ENCODE peak calls at places on chromosomes 5 and 9, in four cellular contexts. B, M, A and C are unnamed samples.

GRCh38 chr5:17966636-17967402 is 332.6 kb downstream of the TAF11L14 start:
- DNase-seq in B (no peak), M (no peak), A (no peak), C (no peak)

GRCh38 chr9:6034954-6035353 is 19.5 kb upstream of the RANBP6 start:
- DNase-seq in B (no peak), M (no peak), A (no peak), C (no peak)

GRCh38 chr5:67002832-67003231 is 193.8 kb downstream of the CD180 start:
- DNase-seq in B (no peak), M (no peak), A (no peak), C (no peak)

GRCh38 chr9:27572036-27572435 is 1.2 kb downstream of the C9orf72 start:
- DNase-seq in B (no peak), M (no peak), A (no peak), C (no peak)

GRCh38 chr9:6142816-6143454 is 72.7 kb upstream of the IL33 start:
- DNase-seq in B (no peak), M (no peak), A (no peak), C (no peak)

GRCh38 chr9:5714501-5715401 is 85.8 kb downstream of the RIC1 start:
- DNase-seq in B (peak), M (no peak), A (no peak), C (peak)

GRCh38 chr5:168477060-168477459 is 9.2 kb upstream of the RARS1 start:
- DNase-seq in B (no peak), M (no peak), A (no peak), C (peak)

GRCh38 chr5:33565304-33565703 is 124.5 kb downstream of the TARS1 start:
- DNase-seq in B (no peak), M (no peak), A (no peak), C (no peak)

GRCh38 chr9:78574354-78575036 is 277.6 kb downstream of the PSAT1 start:
- DNase-seq in B (no peak), M (no peak), A (no peak), C (no peak)

GRCh38 chr5:73419414-73420390 is 28.9 kb downstream of the FOXD1 start:
- DNase-seq in B (no peak), M (no peak), A (no peak), C (peak)

GRCh38 chr9:86262436-86262835 is 3.0 kb upstream of the C9orf153 start:
- DNase-seq in B (no peak), M (no peak), A (no peak), C (no peak)

GRCh38 chr5:116507941-116508655 is 66.5 kb downstream of the SEMA6A start:
- DNase-seq in B (no peak), M (no peak), A (no peak), C (no peak)

GRCh38 chr5:9712506-9713285 is 82.5 kb upstream of the TAS2R1 start:
- DNase-seq in B (no peak), M (no peak), A (no peak), C (peak)

GRCh38 chr9:68501159-68501506 is 39.5 kb downstream of the TMEM252 start:
- DNase-seq in B (no peak), M (no peak), A (no peak), C (no peak)

GRCh38 chr5:135493406-135494180 is 41.4 kb upstream of the TIFAB start:
- DNase-seq in B (peak), M (no peak), A (no peak), C (peak)

GRCh38 chr9:96031366-96031824 is 155.9 kb downstream of the ERCC6L2 start:
- DNase-seq in B (no peak), M (peak), A (no peak), C (no peak)

GRCh38 chr5:3736926-3737325 is 141.3 kb downstream of the IRX1 start:
- DNase-seq in B (no peak), M (no peak), A (no peak), C (no peak)

GRCh38 chr5:132023258-132024116 is 12.0 kb upstream of the ACSL6 start:
- DNase-seq in B (no peak), M (no peak), A (no peak), C (no peak)

GRCh38 chr5:142356318-142356715 is 31.5 kb upstream of the SPRY4 start:
- DNase-seq in B (no peak), M (no peak), A (no peak), C (no peak)

GRCh38 chr5:115816226-115817042 is at the start of gene CDO1:
- DNase-seq in B (no peak), M (no peak), A (peak), C (peak)

GRCh38 chr5:146967646-146968045 is 89.1 kb upstream of the PPP2R2B start:
- DNase-seq in B (no peak), M (no peak), A (no peak), C (no peak)

GRCh38 chr5:8676731-8677130 is 807.8 kb downstream of the MTRR start:
- DNase-seq in B (no peak), M (no peak), A (no peak), C (no peak)

GRCh38 chr9:127783111-127783621 is 2.7 kb upstream of the CDK9 start:
- DNase-seq in B (no peak), M (peak), A (peak), C (no peak)

GRCh38 chr9:36858805-36859375 is 175.2 kb downstream of the PAX5 start:
- DNase-seq in B (no peak), M (no peak), A (no peak), C (no peak)

GRCh38 chr5:52746539-52746938 is 41.2 kb upstream of the ITGA1 start:
- DNase-seq in B (no peak), M (no peak), A (no peak), C (peak)

GRCh38 chr5:132411382-132411925 is 41.9 kb downstream of the SLC22A5 start:
- DNase-seq in B (no peak), M (peak), A (peak), C (no peak)

GRCh38 chr5:67971223-67971830 is 244.2 kb upstream of the PIK3R1 start:
- DNase-seq in B (no peak), M (no peak), A (no peak), C (no peak)

GRCh38 chr9:123382659-123383511 is 26.9 kb downstream of the CRB2 start:
- DNase-seq in B (no peak), M (no peak), A (no peak), C (no peak)

GRCh38 chr9:35193762-35194161 is 32.0 kb downstream of the UNC13B start:
- DNase-seq in B (no peak), M (no peak), A (no peak), C (no peak)

GRCh38 chr9:92369075-92369474 is 35.3 kb downstream of the OGN start:
- DNase-seq in B (no peak), M (no peak), A (no peak), C (no peak)

GRCh38 chr5:153965102-153965645 is 73.5 kb downstream of the FAM114A2 start:
- DNase-seq in B (peak), M (peak), A (peak), C (peak)

GRCh38 chr5:139392678-139393496 is 2.0 kb downstream of the PROB1 start:
- DNase-seq in B (peak), M (peak), A (peak), C (peak)

GRCh38 chr9:130994546-130995398 is 14.2 kb upstream of the LAMC3 start:
- DNase-seq in B (no peak), M (no peak), A (no peak), C (no peak)

GRCh38 chr5:175257847-175258194 is 186.2 kb downstream of the DRD1 start:
- DNase-seq in B (no peak), M (no peak), A (no peak), C (no peak)

DNA sequence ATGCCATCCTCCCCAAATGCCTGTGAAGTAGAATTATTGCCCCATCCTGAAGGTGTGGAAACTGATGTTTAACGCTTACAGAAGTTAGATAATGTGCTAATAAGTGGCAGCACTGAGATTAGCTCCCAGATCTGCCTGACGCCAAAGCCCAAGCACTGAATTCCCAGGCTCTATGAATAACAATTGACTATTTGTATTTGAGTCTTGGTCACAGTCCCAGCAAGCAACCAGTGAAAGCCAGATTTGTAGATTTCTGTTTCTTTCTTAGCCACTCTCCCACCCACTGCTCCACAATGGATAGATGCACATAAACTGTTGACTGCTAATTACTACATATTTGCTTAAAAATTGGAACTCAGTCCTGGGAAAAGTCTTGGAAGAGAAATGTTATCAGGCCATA is 34.4 kb downstream of the FAM240B start:
- DNase-seq in B (no peak), M (no peak), A (no peak), C (no peak)
- H3K27ac ChIP-seq in B (no peak), M (no peak), A (no peak), C (no peak)

GRCh38 chr9:122263699-122264349 is 816 bp downstream of the RBM18 start:
- DNase-seq in B (no peak), M (no peak), A (no peak), C (no peak)
- TF ChIP-seq CTCF in B (no peak), M (no peak), A (no peak), C (no peak)

DNA sequence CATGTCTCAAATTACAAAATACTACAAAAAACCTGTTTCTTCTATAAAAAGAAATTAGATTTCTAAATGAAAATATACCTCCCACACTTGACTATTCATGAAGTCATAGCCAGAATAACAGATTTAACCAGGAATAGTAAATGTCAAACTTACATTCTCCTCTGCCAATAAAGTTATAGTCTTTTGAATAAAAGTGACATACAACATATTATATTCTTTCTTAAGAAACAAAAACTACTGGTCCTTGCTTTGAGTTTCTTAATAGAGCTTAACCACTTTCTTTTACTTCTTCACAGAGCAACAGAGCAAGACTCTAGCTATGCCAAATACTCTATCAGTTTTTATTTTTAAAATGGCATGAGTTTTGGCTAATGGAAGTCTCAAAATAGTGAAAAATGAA is 61.7 kb downstream of the DEPDC1B start:
- DNase-seq in B (no peak), M (no peak), A (no peak), C (no peak)
- H3K27ac ChIP-seq in B (no peak), M (no peak), A (no peak), C (no peak)

GRCh38 chr9:32069169-32069813 is 315.2 kb upstream of the ACO1 start:
- DNase-seq in B (no peak), M (no peak), A (no peak), C (no peak)
- TF ChIP-seq CTCF in B (no peak), M (no peak), A (peak), C (no peak)

DNA sequence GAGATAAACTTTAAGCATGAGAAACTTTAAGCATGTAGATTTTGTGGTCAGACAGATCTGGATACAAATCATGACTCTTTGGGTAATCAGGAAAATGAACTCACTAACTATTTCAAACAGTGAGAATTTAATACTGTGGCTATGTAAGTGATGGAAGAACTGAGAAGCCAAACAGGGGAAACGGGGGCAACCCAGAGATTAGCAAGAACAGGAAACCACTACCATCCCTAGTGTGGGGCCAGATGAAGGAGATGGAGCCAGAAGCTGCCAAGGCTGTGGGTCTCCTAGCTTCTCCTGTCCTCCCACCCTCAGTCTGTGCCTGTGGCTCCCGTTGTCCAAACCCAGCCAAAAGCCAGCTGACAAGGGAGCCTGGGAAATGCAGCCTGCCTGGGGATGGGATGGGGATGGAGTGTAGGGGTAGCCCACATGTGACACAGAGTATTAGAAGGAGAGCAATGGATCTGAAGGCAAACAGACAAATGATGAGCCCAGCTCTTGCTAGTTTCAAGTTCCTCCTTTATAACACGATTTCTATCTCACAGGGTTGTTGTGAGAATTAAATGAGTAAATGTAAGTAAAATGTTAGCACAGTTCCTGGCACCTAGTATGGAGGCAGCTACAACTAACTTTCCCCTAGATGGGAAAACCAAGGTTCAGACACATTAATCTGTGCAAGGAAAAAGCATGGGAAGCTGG is 27.7 kb upstream of the CDC23 start:
- DNase-seq in B (no peak), M (no peak), A (no peak), C (no peak)
- H3K27ac ChIP-seq in B (no peak), M (no peak), A (no peak), C (no peak)

DNA sequence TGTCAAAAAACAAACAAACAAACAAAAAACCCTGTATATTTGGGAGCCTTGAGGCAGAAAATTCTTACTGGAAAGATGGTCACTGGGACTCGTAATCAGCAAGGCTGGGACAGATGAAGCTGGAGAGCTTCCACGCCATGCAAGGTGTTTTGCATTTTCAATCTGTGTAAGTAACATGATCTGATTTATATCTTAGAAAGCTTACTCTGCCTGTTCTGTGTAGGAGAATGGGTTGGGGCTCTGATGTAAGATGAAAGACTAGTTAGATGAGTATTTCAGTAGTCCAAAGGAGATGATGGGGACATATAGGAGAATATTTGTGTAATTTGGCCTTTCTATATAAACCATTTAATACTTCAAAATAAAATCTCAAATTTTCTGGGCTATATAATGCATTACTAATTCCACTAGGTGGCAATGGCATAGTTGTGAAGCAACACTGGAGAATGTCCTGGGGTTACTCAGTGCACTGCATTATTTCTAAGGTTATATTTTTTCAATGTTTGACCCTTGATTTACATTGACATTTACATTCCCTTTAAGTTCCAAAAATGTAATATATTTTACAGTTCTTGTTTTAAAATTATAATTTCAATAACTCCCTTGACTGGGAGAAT is 21.9 kb upstream of the FSD1L start:
- DNase-seq in B (no peak), M (no peak), A (no peak), C (no peak)
- TF ChIP-seq CTCF in B (peak), M (no peak), A (peak), C (peak)